ENCODE peak calls at places on chromosomes 7 and 10, in six cellular contexts. J is naive B cell, L is brain microvascular endothelial cell, D is foreskin fibroblast, S is NCI-H2081, H is WTC11. B is an unnamed sample.

GRCh38 chr10:59079386-59080226 is 96.8 kb upstream of the PHYHIPL start:
- DNase-seq in D (peak), H (no peak), S (no peak), J (no peak), L (peak), B (peak)

GRCh38 chr7:64883113-64883905 is 19.8 kb upstream of the ZNF273 start:
- DNase-seq in L (no peak), S (no peak), J (no peak), H (no peak), D (no peak), B (no peak)

GRCh38 chr7:47591655-47592572 is 10.0 kb upstream of the TNS3 start:
- DNase-seq in D (peak), J (no peak), H (no peak), S (no peak), L (no peak), B (peak)

GRCh38 chr7:33050425-33051318 is 11.9 kb downstream of the NT5C3A start:
- DNase-seq in H (no peak), L (peak), J (peak), S (peak), D (peak), B (peak)

GRCh38 chr10:126063353-126063791 is 167.0 kb downstream of the FANK1 start:
- DNase-seq in L (peak), S (no peak), D (peak), H (no peak), J (no peak), B (peak)

GRCh38 chr10:62278461-62278910 is 9.8 kb upstream of the RTKN2 start:
- DNase-seq in S (no peak), J (no peak), H (no peak), D (peak), L (peak), B (no peak)

GRCh38 chr7:3404490-3404889 is 103.4 kb downstream of the SDK1 start:
- DNase-seq in L (peak), J (no peak), S (no peak), D (peak), H (no peak), B (peak)

GRCh38 chr10:21927601-21928000 is 75.9 kb downstream of the DNAJC1 start:
- DNase-seq in J (no peak), L (peak), D (peak), H (no peak), S (no peak), B (peak)

GRCh38 chr7:3033581-3033980 is 10.1 kb downstream of the CARD11 start:
- DNase-seq in L (no peak), D (no peak), S (no peak), H (no peak), J (no peak), B (no peak)

GRCh38 chr7:135976312-135977019 is 693 bp downstream of the MTPN start:
- DNase-seq in H (peak), D (no peak), S (peak), J (peak), L (no peak), B (no peak)